ENCODE peak calls at places on chromosomes 5 and 9, in five cellular contexts. F is endothelial cell; D is CD4-positive, alpha-beta T cell; X is AG08396; Q is left ventricle myocardium superior. A is an unnamed sample.

GRCh38 chr5:32600057-32600622 is 14.8 kb downstream of the SUB1 start:
- DNase-seq in X (peak), Q (no peak), D (no peak), F (no peak), A (no peak)

GRCh38 chr5:86786955-86787354 is 169.2 kb downstream of the COX7C start:
- DNase-seq in D (no peak), F (no peak), X (no peak), Q (no peak), A (no peak)

GRCh38 chr5:176629853-176630680 is at the start of the genes EIF4E1B and SNCB:
- DNase-seq in Q (peak), F (peak), X (peak), D (peak), A (peak)

GRCh38 chr9:95182854-95183563 is 134.5 kb downstream of the FANCC start:
- DNase-seq in F (peak), Q (no peak), X (no peak), D (no peak), A (no peak)

GRCh38 chr5:34976347-34976746 is 47.0 kb downstream of the DNAJC21 start:
- DNase-seq in Q (no peak), D (no peak), F (no peak), X (no peak), A (no peak)

GRCh38 chr9:71308454-71308853 is 187.0 kb upstream of the TRPM3 start:
- DNase-seq in D (no peak), Q (no peak), F (no peak), X (no peak), A (no peak)

GRCh38 chr9:110115341-110115820 is 92.6 kb downstream of the C9orf152 start:
- DNase-seq in Q (peak), F (no peak), D (no peak), X (no peak), A (no peak)

GRCh38 chr9:96363175-96363967 is 20.1 kb downstream of the SLC35D2 start:
- DNase-seq in X (no peak), F (no peak), D (no peak), Q (no peak), A (no peak)

GRCh38 chr5:59592101-59592500 is 301.4 kb downstream of the PDE4D start:
- DNase-seq in X (peak), F (no peak), D (no peak), Q (no peak), A (no peak)

GRCh38 chr5:72510610-72511121 is 3.5 kb upstream of the ZNF366 start:
- DNase-seq in D (no peak), F (no peak), X (peak), Q (peak), A (no peak)

GRCh38 chr9:138033950-138034349 is 156.4 kb downstream of the CACNA1B start:
- DNase-seq in Q (no peak), X (no peak), D (no peak), F (no peak), A (no peak)

GRCh38 chr5:97778451-97778850 is 595.4 kb upstream of the RIOK2 start:
- DNase-seq in X (no peak), D (no peak), Q (no peak), F (no peak), A (no peak)

GRCh38 chr9:97853844-97854695 is 1.0 kb downstream of the FOXE1 start:
- DNase-seq in X (no peak), Q (no peak), D (peak), F (peak), A (peak)

GRCh38 chr9:108442604-108443277 is 413.0 kb downstream of the ACTL7B start:
- DNase-seq in F (no peak), D (no peak), X (no peak), Q (no peak), A (no peak)

GRCh38 chr5:172798422-172799215 is 27.6 kb upstream of the DUSP1 start:
- DNase-seq in F (no peak), Q (no peak), X (peak), D (no peak), A (no peak)

GRCh38 chr5:179315356-179315890 is 29.8 kb downstream of the ADAMTS2 start:
- DNase-seq in Q (no peak), F (no peak), X (no peak), D (no peak), A (no peak)

GRCh38 chr9:133269537-133270357 is 5.3 kb downstream of the ABO start:
- DNase-seq in D (no peak), Q (no peak), X (no peak), F (no peak), A (no peak)

GRCh38 chr5:112390327-112390726 is 28.8 kb downstream of the EPB41L4A start:
- DNase-seq in Q (no peak), D (no peak), F (no peak), X (no peak), A (no peak)

GRCh38 chr5:172284275-172284971 is 859 bp upstream of the UBTD2 start:
- DNase-seq in Q (no peak), F (no peak), D (no peak), X (peak), A (no peak)

GRCh38 chr9:2985343-2985742 is 141.4 kb upstream of the PUM3 start:
- DNase-seq in D (no peak), Q (no peak), F (no peak), X (no peak), A (no peak)

GRCh38 chr9:136686794-136687711 is at the start of gene AGPAT2:
- DNase-seq in X (peak), Q (peak), F (peak), D (peak), A (peak)

GRCh38 chr9:89256225-89256624 is 54.8 kb upstream of the CKS2 start:
- DNase-seq in Q (no peak), X (no peak), F (no peak), D (no peak), A (no peak)

GRCh38 chr9:37464426-37465248 is 613 bp downstream of the ZBTB5 start:
- DNase-seq in F (no peak), X (peak), Q (peak), D (peak), A (peak)

GRCh38 chr5:107670927-107671741 is at the start of gene EFNA5:
- DNase-seq in Q (peak), X (peak), D (no peak), F (peak), A (peak)

GRCh38 chr5:136035837-136036236 is 7.0 kb downstream of the TGFBI start:
- DNase-seq in D (no peak), X (no peak), F (no peak), Q (no peak), A (no peak)

GRCh38 chr9:14271078-14271673 is 42.8 kb downstream of the NFIB start:
- DNase-seq in X (no peak), F (no peak), Q (peak), D (no peak), A (peak)

GRCh38 chr5:172749881-172750608 is 20.9 kb downstream of the DUSP1 start:
- DNase-seq in X (no peak), F (no peak), D (no peak), Q (peak), A (no peak)

GRCh38 chr5:92838253-92838652 is 742.8 kb downstream of the NR2F1-AS1 start:
- DNase-seq in D (no peak), Q (no peak), F (peak), X (no peak), A (no peak)

A was measured in NCI-H1436.